ENCODE peak calls at places on chromosomes 16 and 17, in eight cellular contexts. J is NCI-H1092 treated with DMSO at 0.1 percent for 48 hours; L is HFFc6; O is activated CD4-positive, alpha-beta T cell treated with anti-CD3 and anti-CD28 coated beads, Interleukin-2, amount 50 U/mL, for 4 hours; Z is posterior vena cava; M is head of caudate nucleus; D is H54; C is retinal pigment epithelial cell. K is an unnamed sample.
A peak's percentile ranks its signal among the peaks of the same experiment; 100 is the strongest.

GRCh38 chr17:47957591-47958490 is at the start of gene PRR15L:
- DNase-seq in J (peak; percentile 30), L (no peak), O (no peak), Z (no peak), M (no peak), D (no peak), C (no peak), K (no peak)

GRCh38 chr16:66551362-66551761 is 1.0 kb upstream of the CKLF start:
- DNase-seq in J (peak; percentile 21), L (no peak), O (peak; percentile 46), Z (no peak), M (no peak), D (peak; percentile 57), C (no peak), K (no peak)

GRCh38 chr16:55480228-55480655 is 1.2 kb downstream of the MMP2 start:
- DNase-seq in J (no peak), L (peak; percentile 82), O (no peak), Z (peak; percentile 97), M (peak; percentile 44), D (no peak), C (peak; percentile 39), K (peak; percentile 59)

GRCh38 chr16:87570938-87571867 is 31.1 kb upstream of the JPH3 start:
- DNase-seq in J (peak; percentile 49), L (peak; percentile 58), O (no peak), Z (peak; percentile 89), M (no peak), D (no peak), C (no peak), K (no peak)

GRCh38 chr16:84483882-84484565 is 20.4 kb downstream of the MEAK7 start:
- DNase-seq in J (no peak), L (no peak), O (no peak), Z (peak; percentile 41), M (no peak), D (no peak), C (no peak), K (no peak)

GRCh38 chr17:68319420-68320162 is 28.3 kb downstream of the ARSG start:
- DNase-seq in J (no peak), L (no peak), O (no peak), Z (no peak), M (no peak), D (no peak), C (no peak), K (no peak)

GRCh38 chr16:49637511-49637910 is 218.4 kb downstream of the ZNF423 start:
- DNase-seq in J (no peak), L (no peak), O (no peak), Z (peak; percentile 74), M (no peak), D (no peak), C (no peak), K (no peak)

GRCh38 chr16:14310519-14310991 is 239.4 kb downstream of the MRTFB start:
- DNase-seq in J (peak; percentile 16), L (no peak), O (no peak), Z (no peak), M (no peak), D (no peak), C (no peak), K (no peak)

GRCh38 chr17:59310263-59310920 is 21.1 kb upstream of the YPEL2 start:
- DNase-seq in J (no peak), L (no peak), O (no peak), Z (no peak), M (no peak), D (no peak), C (no peak), K (no peak)